ENCODE peak calls at places on chromosomes 16 and 17, in seven cellular contexts. T, E, Q, S, A, P and X are unnamed samples.

GRCh38 chr17:49575524-49576120 is at the start of gene NXPH3:
- DNase-seq in S (peak; percentile 77), T (no peak), Q (peak; percentile 69), E (peak; percentile 17), P (no peak), A (peak; percentile 80), X (peak; percentile 32)

GRCh38 chr17:61490540-61490975 is 38.3 kb downstream of the TBX4 start:
- DNase-seq in P (peak; percentile 70), S (no peak), A (no peak), E (no peak), Q (peak; percentile 86), T (no peak), X (no peak)

GRCh38 chr17:50184611-50185398 is 16.6 kb downstream of the COL1A1 start:
- DNase-seq in Q (no peak), S (peak; percentile 18), E (no peak), T (peak; percentile 90), P (no peak), A (peak; percentile 50), X (no peak)

GRCh38 chr17:16938031-16938430 is 33.9 kb downstream of the TNFRSF13B start:
- DNase-seq in A (no peak), E (no peak), P (no peak), T (no peak), S (no peak), Q (no peak), X (peak; percentile 20)

GRCh38 chr17:30545024-30545423 is 67.8 kb downstream of the GOSR1 start:
- DNase-seq in T (no peak), P (no peak), A (no peak), S (no peak), Q (no peak), E (no peak), X (no peak)

GRCh38 chr17:81096741-81097133 is 61.8 kb downstream of the BAIAP2 start:
- DNase-seq in A (no peak), S (no peak), T (no peak), P (no peak), Q (no peak), E (no peak), X (no peak)

GRCh38 chr16:84833142-84833495 is 13.3 kb downstream of the CRISPLD2 start:
- DNase-seq in P (no peak), E (no peak), Q (no peak), A (no peak), S (no peak), T (no peak), X (no peak)

GRCh38 chr17:38322156-38322779 is 21.5 kb downstream of the GPR179 start:
- DNase-seq in T (no peak), E (peak; percentile 2), P (no peak), Q (peak; percentile 78), A (peak; percentile 71), S (peak; percentile 32), X (no peak)

GRCh38 chr16:57446530-57447141 is 549 bp downstream of the CIAPIN1 start:
- DNase-seq in P (no peak), T (no peak), A (peak; percentile 40), S (peak; percentile 45), E (peak; percentile 1), Q (peak; percentile 21), X (no peak)

GRCh38 chr16:11310997-11311561 is 29.9 kb upstream of the PRM1 start:
- DNase-seq in P (no peak), T (no peak), S (no peak), Q (no peak), E (no peak), A (no peak), X (no peak)

GRCh38 chr16:1007284-1007850 is 25.8 kb downstream of the SOX8 start:
- DNase-seq in E (no peak), P (no peak), S (no peak), Q (no peak), T (no peak), A (no peak), X (no peak)

GRCh38 chr16:48608871-48609452 is 1.0 kb downstream of the N4BP1 start:
- DNase-seq in E (no peak), S (no peak), T (no peak), Q (no peak), P (no peak), A (peak; percentile 61), X (no peak)

GRCh38 chr16:72532896-72533295 is 360.9 kb upstream of the PMFBP1 start:
- DNase-seq in A (peak; percentile 36), E (no peak), T (no peak), S (no peak), Q (peak; percentile 28), P (no peak), X (no peak)